ENCODE peak calls at places on chromosome 20, in nine cellular contexts. M is H9, S is IMR-90, K is HepG2, X is colonic mucosa, C is GM23248, Z is neuronal stem cell, W is H1, O is mammary epithelial cell. A is an unnamed sample.

GRCh38 chr20:32139947-32140346 is 30.4 kb downstream of the TM9SF4 start:
- DNase-seq in X (no peak), S (no peak), K (no peak), Z (no peak), O (no peak), C (no peak), M (no peak), W (no peak), A (peak; percentile 55)

GRCh38 chr20:22740829-22741228 is 156.5 kb upstream of the FOXA2 start:
- DNase-seq in M (no peak), W (no peak), C (no peak), X (no peak), O (no peak), S (no peak), K (no peak), Z (no peak), A (no peak)

GRCh38 chr20:3808141-3808479 is 12.0 kb downstream of the CDC25B start:
- DNase-seq in O (peak; percentile 78), W (no peak), M (no peak), Z (no peak), K (peak; percentile 61), C (peak; percentile 95), S (peak; percentile 92), X (peak; percentile 95), A (no peak)

GRCh38 chr20:7765221-7765620 is 175.0 kb downstream of the HAO1 start:
- DNase-seq in K (no peak), X (no peak), O (no peak), M (no peak), C (no peak), S (no peak), Z (no peak), W (no peak), A (peak; percentile 42)

GRCh38 chr20:24862186-24862585 is 86.9 kb upstream of the CST7 start:
- DNase-seq in X (no peak), W (no peak), M (no peak), C (no peak), K (no peak), S (no peak), O (no peak), Z (no peak), A (no peak)

GRCh38 chr20:46083101-46083500 is 6.7 kb downstream of the NCOA5 start:
- DNase-seq in X (no peak), C (no peak), Z (no peak), W (no peak), M (no peak), O (no peak), S (no peak), K (no peak), A (no peak)

GRCh38 chr20:59193325-59193724 is 29.7 kb downstream of the ZNF831 start:
- DNase-seq in K (no peak), O (no peak), S (no peak), X (peak; percentile 12), M (no peak), Z (no peak), W (no peak), C (no peak), A (no peak)

GRCh38 chr20:31515775-31516107 is 1.5 kb downstream of the HM13 start:
- DNase-seq in M (no peak), W (no peak), C (peak; percentile 26), Z (no peak), O (no peak), X (no peak), K (no peak), S (no peak), A (no peak)

GRCh38 chr20:44355503-44356352 is at the start of gene HNF4A:
- DNase-seq in X (peak; percentile 83), W (no peak), O (no peak), M (no peak), K (peak; percentile 92), Z (no peak), C (no peak), S (no peak), A (no peak)

GRCh38 chr20:57716202-57716601 is 6.4 kb upstream of the PMEPA1 start:
- DNase-seq in K (no peak), X (no peak), S (peak; percentile 81), W (no peak), O (peak; percentile 83), M (no peak), C (peak; percentile 92), Z (no peak), A (no peak)

GRCh38 chr20:64090165-64090564 is 6.0 kb upstream of the LKAAEAR1 start:
- DNase-seq in K (no peak), W (no peak), O (no peak), Z (no peak), X (no peak), M (no peak), C (no peak), S (no peak), A (peak; percentile 67)

GRCh38 chr20:63099426-63100267 is 92.9 kb upstream of the BHLHE23 start:
- DNase-seq in S (no peak), M (peak; percentile 18), W (peak; percentile 47), Z (no peak), C (no peak), K (no peak), X (no peak), O (no peak), A (no peak)

GRCh38 chr20:59495166-59495565 is 109.2 kb upstream of the PHACTR3 start:
- DNase-seq in M (no peak), K (no peak), X (no peak), S (no peak), W (no peak), C (no peak), Z (no peak), O (no peak), A (no peak)

GRCh38 chr20:5788385-5788895 is 38.2 kb downstream of the SHLD1 start:
- DNase-seq in C (peak; percentile 87), W (peak; percentile 59), Z (peak; percentile 77), X (peak; percentile 90), O (peak; percentile 60), K (peak; percentile 94), S (peak; percentile 91), M (peak; percentile 71), A (peak; percentile 95)

GRCh38 chr20:45345104-45345936 is 2.9 kb downstream of the SDC4 start:
- DNase-seq in K (no peak), S (no peak), Z (no peak), M (no peak), W (no peak), X (peak; percentile 90), C (no peak), O (peak; percentile 76), A (no peak)

GRCh38 chr20:35887393-35888064 is 66.8 kb downstream of the SCAND1 start:
- DNase-seq in Z (no peak), X (no peak), W (no peak), K (no peak), O (no peak), M (no peak), C (no peak), S (no peak), A (no peak)
- H3K27ac ChIP-seq in Z (no peak overlapping the region), X (no peak overlapping the region), W (no peak overlapping the region), K (no peak overlapping the region), O (no peak overlapping the region), M (no peak overlapping the region), C (peak overlapping the region; percentile 100), S (no peak overlapping the region), A (no peak overlapping the region)

GRCh38 chr20:48769111-48769879 is 58.5 kb downstream of the PREX1 start:
- DNase-seq in W (no peak), K (no peak), S (no peak), Z (no peak), X (no peak), C (no peak), M (no peak), O (no peak), A (no peak)
- H3K4me1 ChIP-seq in W (peaks cover 7% of the 10 kb centered on the region), K (no peaks in the 10 kb centered on the region), S (no peaks in the 10 kb centered on the region), Z (peaks cover 11% of the 10 kb centered on the region), X (no peaks in the 10 kb centered on the region), C (peaks cover 7% of the 10 kb centered on the region), M (no peaks in the 10 kb centered on the region), O (no peaks in the 10 kb centered on the region), A (no peaks in the 10 kb centered on the region)

GRCh38 chr20:19750907-19751636 is 7.0 kb upstream of the RIN2 start:
- DNase-seq in O (no peak), Z (no peak), C (no peak), M (no peak), K (no peak), W (no peak), S (no peak), X (peak; percentile 68), A (peak; percentile 56)
- H3K9ac ChIP-seq in O (no peak overlapping the region), Z (no peak overlapping the region), C (no peak overlapping the region), M (no peak overlapping the region), K (no peak overlapping the region), W (no peak overlapping the region), S (no peak overlapping the region), X (no peak overlapping the region), A (peak overlapping the region; percentile 42)

GRCh38 chr20:17953935-17954334 is 14.7 kb downstream of the SNX5 start:
- DNase-seq in W (no peak), O (no peak), S (no peak), K (no peak), X (no peak), Z (no peak), C (no peak), M (no peak), A (no peak)

GRCh38 chr20:17955302-17955701 is 13.3 kb downstream of the SNX5 start:
- DNase-seq in S (no peak), W (no peak), K (no peak), X (no peak), M (no peak), Z (no peak), C (no peak), O (no peak), A (no peak)

GRCh38 chr20:17958326-17959256 is 10.0 kb downstream of the SNX5 start:
- DNase-seq in Z (no peak), X (no peak), W (no peak), M (no peak), S (peak; percentile 61), O (no peak), K (peak; percentile 88), C (peak; percentile 63), A (no peak)

GRCh38 chr20:17957505-17958325 is 10.9 kb downstream of the SNX5 start:
- DNase-seq in K (no peak), M (no peak), O (no peak), X (no peak), S (peak; percentile 64), Z (no peak), C (no peak), W (no peak), A (no peak)

DNA sequence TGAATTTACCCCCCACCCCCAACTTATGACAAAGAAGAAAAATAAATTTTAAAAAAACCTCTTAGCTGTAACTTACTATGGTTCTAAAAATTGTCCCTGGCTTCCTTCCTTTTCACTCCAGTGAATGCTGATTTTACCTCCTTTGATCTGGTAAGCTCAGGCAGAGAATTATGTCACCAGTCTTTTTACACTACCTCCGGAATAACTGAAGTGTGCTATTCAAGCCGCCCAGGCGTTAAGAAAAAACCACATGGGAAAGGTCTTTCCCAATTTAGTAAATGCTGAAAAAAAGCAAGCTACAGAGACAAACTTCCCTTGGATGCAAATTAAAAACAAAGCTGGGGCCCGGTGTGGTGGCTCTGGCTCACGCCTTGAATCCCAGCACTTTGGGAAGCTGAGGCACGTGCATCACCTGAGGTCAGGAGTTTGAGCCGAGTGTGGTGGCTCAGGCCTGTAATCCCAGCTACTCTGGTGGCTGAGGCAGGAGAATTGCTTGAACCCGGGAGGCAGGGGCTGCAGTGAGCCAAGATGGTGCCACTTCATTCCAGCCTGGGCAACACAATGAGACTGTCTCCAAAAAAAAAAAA is 12.4 kb downstream of the SNX5 start:
- DNase-seq in S (no peak), C (no peak), Z (no peak), O (no peak), M (no peak), K (no peak), W (no peak), X (no peak), A (no peak)
- H3K27ac ChIP-seq in S (peak overlapping the region; percentile 20), C (peak overlapping the region; percentile 86), Z (no peak overlapping the region), O (no peak overlapping the region), M (no peak overlapping the region), K (peak overlapping the region; percentile 20), W (no peak overlapping the region), X (no peak overlapping the region), A (peak overlapping the region; percentile 97)